ENCODE peak calls at places on chromosomes 7 and 10, in eight cellular contexts. M, Q, S, L, R, P, U and A are unnamed samples.

GRCh38 chr10:77578583-77579227 is 58.9 kb downstream of the KCNMA1 start:
- DNase-seq in M (no peak), Q (no peak), S (no peak), L (peak; percentile 21), R (peak; percentile 96), P (no peak), U (peak; percentile 90), A (no peak)

GRCh38 chr7:112366886-112367285 is 83.4 kb upstream of the IFRD1 start:
- DNase-seq in M (no peak), Q (no peak), S (no peak), L (peak; percentile 73), R (no peak), P (no peak), U (no peak), A (no peak)

GRCh38 chr7:10727636-10728035 is 246.0 kb upstream of the PHF14 start:
- DNase-seq in M (no peak), Q (no peak), S (no peak), L (no peak), R (no peak), P (no peak), U (no peak), A (no peak)

GRCh38 chr10:3033925-3034324 is 33.4 kb upstream of the PFKP start:
- DNase-seq in M (no peak), Q (no peak), S (no peak), L (no peak), R (no peak), P (no peak), U (no peak), A (no peak)

GRCh38 chr10:43138757-43139241 is 554 bp downstream of the CSGALNACT2 start:
- DNase-seq in M (no peak), Q (no peak), S (peak; percentile 9), L (peak; percentile 50), R (peak; percentile 43), P (peak; percentile 73), U (peak; percentile 55), A (peak; percentile 54)

GRCh38 chr10:45154481-45154880 is 153.8 kb downstream of the ZNF22 start:
- DNase-seq in M (no peak), Q (no peak), S (no peak), L (no peak), R (no peak), P (no peak), U (peak; percentile 20), A (no peak)

GRCh38 chr7:115816318-115816974 is 214.1 kb downstream of the TFEC start:
- DNase-seq in M (no peak), Q (no peak), S (no peak), L (no peak), R (no peak), P (no peak), U (no peak), A (no peak)

GRCh38 chr7:95628831-95629439 is 32.6 kb upstream of the PDK4 start:
- DNase-seq in M (no peak), Q (peak; percentile 24), S (peak; percentile 100), L (no peak), R (no peak), P (no peak), U (peak; percentile 13), A (no peak)

GRCh38 chr7:3034591-3035150 is 9.0 kb downstream of the CARD11 start:
- DNase-seq in M (no peak), Q (no peak), S (no peak), L (no peak), R (no peak), P (no peak), U (no peak), A (no peak)

GRCh38 chr7:82444220-82445049 is 858 bp upstream of the CACNA2D1 start:
- DNase-seq in M (peak; percentile 71), Q (no peak), S (no peak), L (peak; percentile 99), R (no peak), P (no peak), U (no peak), A (no peak)

GRCh38 chr10:13347235-13348156 is 597 bp downstream of the SEPHS1 start:
- DNase-seq in M (peak; percentile 60), Q (peak; percentile 88), S (peak; percentile 63), L (peak; percentile 86), R (peak; percentile 77), P (peak; percentile 78), U (peak; percentile 70), A (peak; percentile 43)

GRCh38 chr7:96426027-96426426 is 104.1 kb upstream of the SLC25A13 start:
- DNase-seq in M (no peak), Q (no peak), S (no peak), L (peak; percentile 58), R (peak; percentile 44), P (no peak), U (no peak), A (no peak)

GRCh38 chr10:115117301-115117700 is 24.1 kb downstream of the ATRNL1 start:
- DNase-seq in M (no peak), Q (no peak), S (no peak), L (no peak), R (no peak), P (no peak), U (no peak), A (no peak)

GRCh38 chr10:106795619-106796018 is 368.9 kb downstream of the SORCS1 start:
- DNase-seq in M (no peak), Q (peak; percentile 27), S (peak; percentile 50), L (peak; percentile 46), R (no peak), P (no peak), U (no peak), A (no peak)

GRCh38 chr10:79258894-79259293 is 88.4 kb upstream of the PPIF start:
- DNase-seq in M (no peak), Q (no peak), S (no peak), L (no peak), R (no peak), P (no peak), U (no peak), A (no peak)

GRCh38 chr10:69479241-69479730 is 28.0 kb downstream of the TSPAN15 start:
- DNase-seq in M (no peak), Q (peak; percentile 57), S (no peak), L (peak; percentile 93), R (peak; percentile 57), P (no peak), U (no peak), A (no peak)